ENCODE peak calls at places on chromosomes 12 and 14, in four cellular contexts. A is IMR-90, L is K562, D is GM12878. T is an unnamed sample.

GRCh38 chr14:53549956-53550355 is 396.8 kb upstream of the DDHD1 start:
- DNase-seq in A (no peak), L (no peak), D (no peak), T (no peak)

GRCh38 chr14:88245321-88245720 is 77.7 kb downstream of the KCNK10 start:
- DNase-seq in A (no peak), L (no peak), D (no peak), T (no peak)

GRCh38 chr12:54034784-54035310 is 2.0 kb downstream of the HOXC5 start:
- DNase-seq in A (no peak), L (no peak), D (no peak), T (no peak)

GRCh38 chr12:119156401-119156800 is 22.3 kb upstream of the HSPB8 start:
- DNase-seq in A (no peak), L (peak), D (no peak), T (no peak)

GRCh38 chr14:61616524-61617185 is 78.7 kb upstream of the HIF1A start:
- DNase-seq in A (peak), L (no peak), D (no peak), T (no peak)

GRCh38 chr14:50059773-50060629 is 56.4 kb downstream of the VCPKMT start:
- DNase-seq in A (no peak), L (no peak), D (no peak), T (no peak)

GRCh38 chr14:33568935-33569579 is 381.8 kb downstream of the EGLN3 start:
- DNase-seq in A (no peak), L (no peak), D (no peak), T (no peak)

GRCh38 chr12:106112094-106112822 is 26.5 kb downstream of the NUAK1 start:
- DNase-seq in A (peak), L (no peak), D (no peak), T (no peak)

GRCh38 chr12:12221560-12221959 is 45.3 kb downstream of the LRP6 start:
- DNase-seq in A (no peak), L (no peak), D (peak), T (no peak)

GRCh38 chr12:65643171-65643570 is 181.1 kb upstream of the HMGA2 start:
- DNase-seq in A (no peak), L (no peak), D (no peak), T (no peak)
- TF ChIP-seq ELK1 in A (no peak), L (no peak), D (no peak), T (no peak)

GRCh38 chr12:7206691-7207090 is 17.2 kb downstream of the PEX5 start:
- DNase-seq in A (no peak), L (no peak), D (no peak), T (no peak)
- TF ChIP-seq CTCF in A (no peak), L (no peak), D (no peak), T (no peak)

GRCh38 chr14:91860238-91860637 is 7.1 kb downstream of the TC2N start:
- DNase-seq in A (no peak), L (no peak), D (no peak), T (no peak)

GRCh38 chr14:91861091-91861490 is 6.2 kb downstream of the TC2N start:
- DNase-seq in A (no peak), L (no peak), D (no peak), T (no peak)

GRCh38 chr14:91862417-91862816 is 4.9 kb downstream of the TC2N start:
- DNase-seq in A (no peak), L (no peak), D (no peak), T (no peak)

GRCh38 chr14:91854327-91854934 is 12.9 kb downstream of the TC2N start:
- DNase-seq in A (no peak), L (no peak), D (no peak), T (no peak)

DNA sequence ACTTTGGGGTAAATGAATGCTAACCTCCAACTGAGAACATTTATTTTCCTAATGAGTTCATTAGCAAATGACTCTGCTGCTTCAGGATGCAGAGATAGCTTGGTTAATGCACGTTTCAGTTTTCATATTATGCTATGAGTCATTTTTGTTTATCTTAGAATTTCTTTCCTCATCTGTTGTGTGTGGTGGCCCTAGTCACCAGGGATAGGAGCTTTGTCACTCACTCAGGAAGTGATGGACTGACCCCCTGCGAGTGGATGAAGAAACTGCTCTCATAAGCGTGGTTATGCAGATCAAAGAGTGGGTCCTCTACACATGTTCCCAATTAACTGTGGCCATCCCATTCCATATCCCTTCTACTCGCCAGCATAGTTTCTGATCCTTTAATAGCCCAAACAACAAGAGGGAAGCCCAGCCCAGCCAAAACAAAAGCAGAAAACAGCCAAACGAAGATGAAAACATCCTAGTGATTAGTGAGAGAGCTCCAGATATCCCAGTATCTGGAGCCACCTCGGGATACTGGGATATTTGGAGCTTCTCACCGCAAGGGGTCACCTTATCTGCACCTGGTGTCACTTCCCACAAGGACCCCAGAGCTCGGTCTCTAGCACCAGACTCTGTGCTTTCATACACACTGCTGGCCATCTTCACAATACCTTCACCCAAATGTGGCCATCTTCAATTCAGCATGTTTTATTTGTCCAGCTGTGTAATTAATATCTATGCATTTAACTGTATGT is 8.6 kb downstream of the TC2N start:
- DNase-seq in A (peak), L (peak), D (no peak), T (peak)
- TF ChIP-seq ELK1 in A (no peak), L (no peak), D (no peak), T (no peak)

GRCh38 chr12:85076688-85077430 is 40.7 kb downstream of the LRRIQ1 start:
- DNase-seq in A (peak), L (no peak), D (no peak), T (peak)
- TF ChIP-seq CTCF in A (peak), L (peak), D (peak), T (peak)

GRCh38 chr14:30287579-30288445 is 271.1 kb upstream of the G2E3 start:
- DNase-seq in A (no peak), L (no peak), D (no peak), T (no peak)
- TF ChIP-seq ELK1 in A (no peak), L (no peak), D (no peak), T (no peak)

GRCh38 chr12:120767071-120768024 is 41.7 kb downstream of the ACADS start:
- DNase-seq in A (no peak), L (no peak), D (no peak), T (no peak)
- TF ChIP-seq CTCF in A (no peak), L (no peak), D (no peak), T (no peak)

GRCh38 chr14:21987937-21988336 is 314.3 kb upstream of the OR4E1 start:
- DNase-seq in A (peak), L (peak), D (no peak), T (peak)
- TF ChIP-seq ELK1 in A (no peak), L (no peak), D (no peak), T (no peak)

DNA sequence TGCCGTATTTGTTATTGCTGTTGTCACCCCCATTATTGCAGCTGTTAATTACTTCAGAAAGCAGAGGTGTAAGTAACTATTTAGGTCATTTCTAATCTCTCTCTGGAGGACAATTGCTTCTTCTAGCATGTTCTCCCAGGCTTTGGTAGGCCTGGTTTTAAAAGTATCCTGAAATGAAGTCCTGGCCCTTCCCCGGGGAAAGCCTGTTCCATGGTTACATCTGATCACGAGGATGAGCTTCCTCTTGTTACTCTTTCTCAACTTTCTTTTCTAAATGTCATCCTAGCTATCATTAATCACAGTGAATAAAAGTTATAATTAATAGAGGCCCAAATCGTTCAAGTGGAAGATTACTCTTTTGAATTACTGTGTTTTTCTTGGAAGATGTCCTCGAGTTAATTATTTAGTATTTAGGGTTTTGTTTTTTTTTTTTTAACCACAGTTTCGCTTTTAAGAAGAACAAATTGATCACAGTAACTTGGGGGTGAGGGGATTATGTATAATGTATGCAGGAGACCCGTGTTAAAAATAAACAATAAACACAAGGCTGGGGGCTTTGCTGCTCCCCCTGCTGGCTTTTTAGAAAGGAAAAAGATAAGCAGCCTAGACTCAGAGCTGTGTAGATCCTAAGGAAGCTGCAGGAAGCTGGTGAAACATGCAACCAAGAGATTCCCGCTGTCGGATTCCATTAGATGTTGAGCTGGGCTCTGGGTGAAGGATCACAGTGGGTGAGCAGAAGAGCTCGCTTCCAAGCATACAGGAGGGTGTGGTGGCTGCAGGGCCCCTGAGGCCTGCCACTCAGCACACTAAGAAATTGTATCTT is 420.1 kb downstream of the FUT8 start:
- DNase-seq in A (peak), L (no peak), D (no peak), T (peak)
- TF ChIP-seq CTCF in A (peak), L (peak), D (peak), T (peak)

GRCh38 chr12:117214797-117215196 is 24.5 kb upstream of the FBXO21 start:
- DNase-seq in A (no peak), L (no peak), D (no peak), T (no peak)
- TF ChIP-seq ELK1 in A (no peak), L (no peak), D (no peak), T (no peak)

T was measured in A549.